ENCODE peak calls at places on chromosomes 16 and 17, in six cellular contexts. C is HT1080; Q is stimulated activated naive B cell treated with anti-CD40 and anti-IgM and Interleukin-4, amounts not matched to agents 10 μg/mL and 1 μg/mL and 100 μg/mL, for 72 hours; M is EH; P is stimulated activated CD4-positive, alpha-beta T cell treated with anti-CD3 and anti-CD28 coated beads, Interleukin-15, amount 100 ng/mL, for 1 hour; T is omental fat pad. G is an unnamed sample.

GRCh38 chr16:30088237-30088831 is 3.4 kb downstream of the TBX6 start:
- DNase-seq in C (no peak), Q (no peak), M (no peak), P (no peak), T (no peak), G (no peak)

GRCh38 chr17:55038291-55038690 is 69.7 kb downstream of the STXBP4 start:
- DNase-seq in C (no peak), Q (no peak), M (peak; percentile 5), P (no peak), T (no peak), G (no peak)

GRCh38 chr16:1512174-1512573 is 19.0 kb downstream of the TELO2 start:
- DNase-seq in C (no peak), Q (no peak), M (no peak), P (no peak), T (no peak), G (no peak)

GRCh38 chr16:23691483-23692189 is 12.9 kb downstream of the PLK1 start:
- DNase-seq in C (peak; percentile 39), Q (no peak), M (peak; percentile 60), P (no peak), T (no peak), G (no peak)

GRCh38 chr16:88382491-88383400 is at the start of gene ZNF469:
- DNase-seq in C (no peak), Q (no peak), M (peak; percentile 67), P (no peak), T (no peak), G (no peak)

GRCh38 chr17:7056386-7056785 is 12.5 kb upstream of the SLC16A11 start:
- DNase-seq in C (peak; percentile 38), Q (no peak), M (peak; percentile 40), P (no peak), T (no peak), G (no peak)

GRCh38 chr17:57468932-57469775 is 212.8 kb downstream of the MSI2 start:
- DNase-seq in C (no peak), Q (peak; percentile 69), M (no peak), P (no peak), T (no peak), G (no peak)

GRCh38 chr16:26951950-26952349 is 114.8 kb upstream of the C16orf82 start:
- DNase-seq in C (no peak), Q (no peak), M (peak; percentile 3), P (no peak), T (no peak), G (no peak)

GRCh38 chr17:7022791-7023571 is at the start of gene BCL6B:
- DNase-seq in C (no peak), Q (no peak), M (no peak), P (no peak), T (no peak), G (no peak)

GRCh38 chr16:15949210-15950166 is at the start of gene ABCC1:
- DNase-seq in C (no peak), Q (peak; percentile 24), M (peak; percentile 52), P (peak; percentile 50), T (no peak), G (no peak)

GRCh38 chr16:56732832-56733231 is 2.9 kb downstream of the NUP93 start:
- DNase-seq in C (no peak), Q (peak; percentile 37), M (no peak), P (peak; percentile 14), T (no peak), G (no peak)

G was measured in brain pericyte.